ENCODE peak calls at places on chromosomes 12 and 14, in eight cellular contexts. Q is cardiac muscle cell, W is psoas muscle, N is heart right ventricle, U is dorsolateral prefrontal cortex, H is uterus, L is IMR-90, Z is aorta. D is an unnamed sample.

GRCh38 chr14:102323102-102323501 is 3.6 kb downstream of the ZNF839 start:
- DNase-seq in W (peak; percentile 80), L (peak; percentile 81), Q (peak; percentile 37), N (peak; percentile 43), Z (peak; percentile 88), U (peak; percentile 72), H (peak; percentile 58), D (no peak)

GRCh38 chr12:106764738-106765137 is 9.7 kb upstream of the RIC8B start:
- DNase-seq in W (no peak), U (no peak), N (no peak), H (no peak), Z (no peak), L (no peak), Q (no peak), D (no peak)

GRCh38 chr12:121033625-121034349 is 5.3 kb downstream of the OASL start:
- DNase-seq in W (no peak), U (no peak), N (no peak), Q (no peak), H (no peak), L (no peak), Z (no peak), D (no peak)

GRCh38 chr12:81596558-81596957 is 162.6 kb downstream of the PPFIA2 start:
- DNase-seq in H (no peak), Z (no peak), N (no peak), Q (peak; percentile 30), W (no peak), U (no peak), L (no peak), D (no peak)

GRCh38 chr12:118986043-118986442 is 4.7 kb downstream of the SRRM4 start:
- DNase-seq in L (no peak), Z (no peak), Q (no peak), N (no peak), U (no peak), H (no peak), W (no peak), D (no peak)

GRCh38 chr12:64780220-64780530 is 21.0 kb upstream of the GNS start:
- DNase-seq in H (no peak), L (no peak), Q (no peak), Z (no peak), W (no peak), N (no peak), U (no peak), D (no peak)

GRCh38 chr12:9925746-9926393 is 6.3 kb downstream of the CLEC2A start:
- DNase-seq in W (no peak), H (no peak), Q (peak; percentile 30), Z (no peak), U (no peak), L (peak; percentile 41), N (peak; percentile 8), D (no peak)

GRCh38 chr12:120115692-120116442 is 686 bp downstream of the RAB35 start:
- DNase-seq in Z (no peak), U (no peak), L (peak; percentile 26), Q (no peak), H (no peak), W (no peak), N (no peak), D (no peak)

GRCh38 chr12:19577131-19577530 is 137.8 kb downstream of the AEBP2 start:
- DNase-seq in Q (no peak), L (no peak), W (no peak), U (no peak), N (no peak), H (no peak), Z (no peak), D (no peak)

GRCh38 chr12:96882862-96883261 is 24.2 kb upstream of the NEDD1 start:
- DNase-seq in N (no peak), L (peak; percentile 94), W (no peak), U (no peak), Q (no peak), Z (no peak), H (no peak), D (no peak)

GRCh38 chr14:95045836-95046430 is 111.4 kb downstream of the DICER1 start:
- DNase-seq in W (no peak), Q (no peak), Z (no peak), H (no peak), N (no peak), U (no peak), L (no peak), D (no peak)

DNA sequence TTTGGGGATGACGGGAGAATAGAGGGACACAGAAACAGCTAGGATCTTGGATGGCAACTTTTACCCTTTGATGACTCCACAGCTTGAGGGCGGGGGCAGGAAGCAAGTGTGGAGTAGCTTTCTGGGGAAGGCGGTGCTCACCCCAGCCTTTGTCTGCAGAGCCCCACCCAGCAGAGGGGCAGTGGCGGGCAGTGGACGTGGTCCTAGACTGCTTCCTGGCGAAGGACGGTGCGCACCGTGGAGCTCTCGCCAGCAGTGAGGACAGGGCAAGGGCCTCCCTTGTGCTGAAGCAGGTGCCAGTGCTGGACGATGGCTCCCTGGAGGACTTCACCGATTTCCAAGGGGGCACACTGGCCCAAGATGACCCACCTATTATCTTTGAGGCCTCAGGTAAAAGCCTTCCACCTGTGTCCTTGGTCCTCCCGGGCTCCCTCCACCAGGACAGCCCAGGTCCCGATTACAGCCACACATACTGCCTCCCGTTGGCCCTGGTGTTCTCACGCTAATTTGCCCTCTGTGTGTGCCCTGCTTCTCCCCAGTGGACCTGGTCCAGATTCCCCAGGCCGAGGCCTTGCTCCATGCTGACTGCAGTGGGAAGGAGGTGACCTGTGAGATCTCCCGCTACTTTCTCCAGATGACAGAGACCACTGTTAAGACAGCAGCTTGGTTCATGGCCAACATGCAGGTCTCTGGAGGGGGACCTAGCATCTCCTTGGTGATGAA is 1.2 kb downstream of the TAPBPL start:
- DNase-seq in W (no peak), U (no peak), N (peak; percentile 35), Z (peak; percentile 73), L (no peak), Q (no peak), H (no peak), D (no peak)
- H3K27ac ChIP-seq in W (peak overlapping the region; percentile 95), U (peak overlapping the region; percentile 96), N (peak overlapping the region; percentile 98), Z (no peak overlapping the region), L (peak overlapping the region; percentile 98), Q (peak overlapping the region; percentile 92), H (peak overlapping the region; percentile 92), D (peak overlapping the region; percentile 91)

GRCh38 chr14:23147676-23148075 is 28.6 kb upstream of the CEBPE start:
- DNase-seq in L (peak; percentile 42), N (peak; percentile 33), H (peak; percentile 89), Z (no peak), W (no peak), Q (no peak), U (no peak), D (no peak)
- H3K27ac ChIP-seq in L (no peak overlapping the region), N (no peak overlapping the region), H (peak overlapping the region; percentile 96), Z (no peak overlapping the region), W (peak overlapping the region; percentile 23), Q (no peak overlapping the region), U (no peak overlapping the region), D (peak overlapping the region; percentile 40)

GRCh38 chr12:82698959-82699358 is 12.3 kb downstream of the TMTC2 start:
- DNase-seq in L (no peak), W (no peak), U (no peak), Q (no peak), N (no peak), H (no peak), Z (no peak), D (no peak)
- H3K27ac ChIP-seq in L (no peak overlapping the region), W (no peak overlapping the region), U (peak overlapping the region; percentile 85), Q (no peak overlapping the region), N (no peak overlapping the region), H (no peak overlapping the region), Z (no peak overlapping the region), D (peak overlapping the region; percentile 65)

GRCh38 chr14:104932676-104933631 is 8.3 kb downstream of the PLD4 start:
- DNase-seq in U (peak; percentile 51), Z (peak; percentile 98), H (peak; percentile 88), L (peak; percentile 70), Q (peak; percentile 88), W (peak; percentile 88), N (peak; percentile 86), D (peak; percentile 63)
- H3K27ac ChIP-seq in U (no peak overlapping the region), Z (no peak overlapping the region), H (peak overlapping the region; percentile 78), L (peak overlapping the region; percentile 16), Q (no peak overlapping the region), W (no peak overlapping the region), N (peak overlapping the region; percentile 15), D (no peak overlapping the region)

GRCh38 chr12:108755481-108755880 is 24.2 kb upstream of the CORO1C start:
- DNase-seq in L (no peak), U (no peak), Q (no peak), N (no peak), H (no peak), Z (no peak), W (no peak), D (no peak)

GRCh38 chr12:108756421-108756820 is 25.1 kb upstream of the CORO1C start:
- DNase-seq in H (no peak), N (no peak), Z (no peak), Q (no peak), U (no peak), W (no peak), L (no peak), D (no peak)

GRCh38 chr12:108753969-108754368 is 22.7 kb upstream of the CORO1C start:
- DNase-seq in Z (peak; percentile 59), H (no peak), L (no peak), W (no peak), Q (no peak), N (no peak), U (no peak), D (no peak)

GRCh38 chr12:108750471-108751402 is 19.4 kb upstream of the CORO1C start:
- DNase-seq in Z (peak; percentile 14), U (no peak), L (no peak), Q (no peak), W (no peak), H (peak; percentile 75), N (no peak), D (no peak)

DNA sequence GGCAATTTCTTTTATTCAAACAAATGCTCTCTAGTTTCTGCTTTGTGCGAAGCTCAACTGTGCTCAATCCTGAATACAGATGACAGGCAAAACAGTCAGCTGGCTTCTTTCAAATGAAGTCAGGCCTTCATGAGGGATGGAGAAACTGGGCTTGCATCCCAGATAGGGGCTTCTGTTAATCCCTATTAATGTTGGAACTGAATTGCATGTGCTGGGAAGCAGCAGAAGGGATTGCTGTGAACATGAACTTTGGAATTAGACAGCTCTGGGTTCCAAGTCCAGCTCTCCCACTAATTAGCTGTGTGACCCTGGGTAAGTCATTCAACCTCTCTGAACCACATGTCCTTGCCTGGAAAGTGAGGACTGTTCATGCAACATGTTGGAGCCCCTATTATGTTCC is 21.1 kb upstream of the CORO1C start:
- DNase-seq in W (no peak), Z (no peak), Q (no peak), U (no peak), L (no peak), H (peak; percentile 73), N (no peak), D (no peak)
- H3K27ac ChIP-seq in W (no peak overlapping the region), Z (no peak overlapping the region), Q (no peak overlapping the region), U (peak overlapping the region; percentile 48), L (no peak overlapping the region), H (peak overlapping the region; percentile 75), N (no peak overlapping the region), D (no peak overlapping the region)

DNA sequence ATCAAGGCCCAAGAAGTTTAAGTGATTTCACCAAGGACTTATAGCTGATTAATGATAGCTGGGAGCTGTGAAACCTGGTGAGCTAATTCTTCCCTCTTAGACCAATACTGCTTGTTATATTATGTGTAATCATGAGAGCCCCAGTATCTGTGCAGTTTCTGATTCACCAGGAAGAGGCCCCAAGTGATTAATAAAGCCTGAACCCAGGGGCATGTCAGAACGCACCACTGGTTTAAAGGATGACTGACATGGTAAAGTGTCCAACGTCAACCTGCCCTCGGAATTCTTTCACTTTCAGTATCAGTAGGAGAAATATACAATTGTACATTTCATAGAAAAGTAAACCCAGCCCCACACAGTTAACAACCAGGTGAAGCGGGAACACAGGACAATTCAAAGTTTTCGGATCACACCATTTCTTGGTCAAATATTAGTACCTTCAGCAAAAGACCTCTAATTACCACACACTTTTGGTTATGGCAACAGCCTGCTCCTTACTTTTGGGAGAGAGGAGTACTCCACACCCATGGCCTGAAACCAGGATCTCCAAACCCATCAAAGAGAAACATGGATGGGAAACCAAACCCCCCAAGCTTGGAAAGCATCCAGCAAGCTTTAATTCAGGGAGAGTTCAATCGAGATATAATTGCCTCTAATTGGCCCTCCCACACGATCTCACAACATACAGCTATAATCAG is 28.5 kb downstream of the TMCC3 start:
- DNase-seq in H (no peak), W (no peak), N (no peak), Z (no peak), U (no peak), Q (no peak), L (peak; percentile 47), D (no peak)
- H3K27ac ChIP-seq in H (no peak overlapping the region), W (peak overlapping the region; percentile 56), N (no peak overlapping the region), Z (no peak overlapping the region), U (peak overlapping the region; percentile 21), Q (no peak overlapping the region), L (no peak overlapping the region), D (no peak overlapping the region)